ENCODE peak calls at places on chromosomes 6 and 20, in nine cellular contexts. R, J, X, O, I, A, F, W and T are unnamed samples. For H3K4me1 and H3K27me3, the result is how much of the 10 kb centered on the place peaks cover.

GRCh38 chr6:111238464-111239119 is 151.3 kb downstream of the SLC16A10 start:
- DNase-seq in O (no peak), F (no peak), R (no peak), W (no peak), J (no peak), I (no peak), A (no peak), X (peak), T (peak)

GRCh38 chr20:46199198-46199597 is 81.1 kb downstream of the CD40 start:
- DNase-seq in I (no peak), X (no peak), F (peak), J (no peak), O (no peak), R (no peak), A (no peak), W (no peak), T (no peak)

GRCh38 chr6:135322427-135323201 is 141.5 kb downstream of the MYB start:
- DNase-seq in W (no peak), F (no peak), A (no peak), R (no peak), I (no peak), O (no peak), X (no peak), J (no peak), T (no peak)

GRCh38 chr6:15800821-15801617 is 138.2 kb upstream of the DTNBP1 start:
- DNase-seq in O (no peak), R (no peak), I (no peak), X (peak), W (no peak), J (no peak), A (no peak), F (no peak), T (no peak)

GRCh38 chr6:163122365-163122764 is 292.2 kb upstream of the QKI start:
- DNase-seq in W (no peak), O (no peak), F (no peak), J (no peak), R (no peak), I (no peak), A (no peak), X (no peak), T (no peak)

GRCh38 chr6:89254569-89254968 is 37.4 kb upstream of the GABRR1 start:
- DNase-seq in R (no peak), I (no peak), W (no peak), O (no peak), J (no peak), X (peak), F (no peak), A (no peak), T (no peak)

GRCh38 chr20:56845546-56846081 is 216.5 kb downstream of the TFAP2C start:
- DNase-seq in I (no peak), O (no peak), X (no peak), A (no peak), R (no peak), W (no peak), F (no peak), J (no peak), T (no peak)

GRCh38 chr6:22320750-22321149 is 23.9 kb upstream of the PRL start:
- DNase-seq in O (no peak), A (no peak), W (no peak), F (no peak), J (no peak), I (no peak), R (no peak), X (peak), T (peak)

GRCh38 chr6:26322645-26323482 is 42.1 kb upstream of the BTN3A2 start:
- DNase-seq in J (peak), F (peak), O (no peak), X (peak), R (peak), A (peak), W (peak), I (no peak), T (peak)

GRCh38 chr6:49676671-49677281 is 36.6 kb downstream of the CRISP2 start:
- DNase-seq in A (no peak), O (no peak), J (no peak), W (no peak), X (peak), I (no peak), F (no peak), R (no peak), T (peak)

GRCh38 chr20:63191400-63191799 is 24.5 kb downstream of the YTHDF1 start:
- DNase-seq in O (no peak), R (no peak), F (no peak), X (no peak), J (peak), I (no peak), A (no peak), W (no peak), T (peak)

GRCh38 chr20:57883761-57884160 is 173.9 kb upstream of the PMEPA1 start:
- DNase-seq in I (no peak), F (no peak), R (no peak), O (no peak), W (no peak), A (no peak), X (no peak), J (no peak), T (no peak)

GRCh38 chr6:30938730-30939129 is 2.0 kb upstream of the MUCL3 start:
- DNase-seq in W (no peak), A (no peak), R (no peak), O (no peak), J (no peak), X (no peak), F (no peak), I (no peak), T (no peak)

GRCh38 chr20:63059684-63060056 is 52.9 kb upstream of the BHLHE23 start:
- DNase-seq in A (no peak), X (no peak), O (no peak), J (no peak), W (no peak), R (no peak), I (peak), F (no peak), T (no peak)

GRCh38 chr6:56745081-56745480 is 102.4 kb upstream of the DST start:
- DNase-seq in W (no peak), R (no peak), X (no peak), A (no peak), O (no peak), J (no peak), I (no peak), F (no peak), T (no peak)

GRCh38 chr6:56745971-56746370 is 103.3 kb upstream of the DST start:
- DNase-seq in J (no peak), O (no peak), R (no peak), X (no peak), I (no peak), F (no peak), A (no peak), W (no peak), T (no peak)

GRCh38 chr6:56744528-56744927 is 101.8 kb upstream of the DST start:
- DNase-seq in O (no peak), I (no peak), W (no peak), J (no peak), F (no peak), X (no peak), A (no peak), R (no peak), T (no peak)

GRCh38 chr6:56749632-56750151 is 107.0 kb upstream of the DST start:
- DNase-seq in W (no peak), O (no peak), I (no peak), A (no peak), X (peak), J (no peak), F (no peak), R (no peak), T (peak)

DNA sequence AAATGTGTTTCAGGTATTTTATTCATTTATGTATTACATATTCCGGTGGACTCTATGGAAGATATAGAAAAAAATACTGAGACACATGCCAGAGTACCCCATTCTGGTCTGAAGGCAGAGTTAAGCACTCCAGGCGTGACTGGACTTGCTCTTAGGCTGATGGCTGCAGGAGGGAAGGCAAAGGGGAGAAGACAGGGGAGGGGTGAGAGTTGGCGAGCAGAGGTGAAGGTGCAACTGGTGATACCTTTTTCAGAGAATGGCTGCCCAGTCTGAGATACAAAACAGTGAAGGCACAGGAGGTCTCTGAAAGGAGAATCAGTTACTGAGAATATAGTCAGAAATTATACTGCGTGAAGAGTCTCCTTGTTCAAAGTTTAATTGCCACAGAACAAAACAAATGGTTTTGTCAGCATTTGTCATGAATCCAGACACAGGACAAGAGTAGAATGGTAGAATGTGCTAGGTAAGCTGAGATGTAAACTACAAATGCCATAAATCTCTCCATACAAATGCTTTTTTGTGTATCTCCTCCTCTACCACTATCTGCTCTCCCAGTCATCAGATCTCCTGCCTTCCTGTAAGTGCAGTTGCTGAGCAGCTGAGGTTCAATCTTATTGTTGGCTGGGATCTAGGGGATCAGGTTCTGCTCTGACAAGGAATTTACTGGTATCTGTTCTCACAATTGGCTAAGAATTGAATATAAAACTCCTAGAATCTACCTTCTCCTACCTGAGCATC is 104.2 kb upstream of the DST start:
- DNase-seq in J (no peak), R (no peak), X (no peak), I (no peak), W (no peak), A (no peak), F (no peak), O (no peak), T (peak)
- H3K4me1 ChIP-seq in J (under half), R (under half), X (half or more), I (under half), W (under half), A (under half), F (under half), O (under half), T (under half)

DNA sequence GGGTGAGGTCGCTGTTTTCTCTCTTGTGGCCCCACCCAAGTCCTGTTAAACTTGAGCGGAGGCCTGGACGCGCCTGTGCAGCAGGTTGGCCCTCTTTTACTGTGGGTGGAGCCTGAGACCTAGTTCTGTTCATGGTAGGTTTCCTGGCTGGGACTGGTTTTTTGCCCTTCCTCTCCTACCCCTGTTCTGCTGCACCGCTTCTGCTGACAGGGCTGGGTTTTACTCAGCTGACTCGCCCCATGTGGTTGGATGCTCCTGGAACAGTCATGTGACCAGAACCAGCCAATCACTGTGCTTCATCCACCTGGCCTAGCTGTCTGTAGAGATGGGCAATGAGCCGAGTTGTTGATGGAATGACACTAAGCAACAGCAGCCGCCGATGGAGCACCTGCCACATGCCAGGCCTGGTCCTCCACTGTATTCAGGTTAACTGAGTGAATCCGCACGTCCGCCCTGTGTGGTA is 230.4 kb downstream of the CDH4 start:
- DNase-seq in J (no peak), X (no peak), I (no peak), F (no peak), R (no peak), O (no peak), W (no peak), A (no peak), T (no peak)
- H3K27me3 ChIP-seq in J (under half), X (under half), I (under half), F (under half), R (under half), O (under half), W (under half), A (under half), T (under half)

GRCh38 chr6:35831257-35832007 is 26.3 kb downstream of the LHFPL5 start:
- DNase-seq in F (no peak), W (no peak), I (no peak), A (no peak), O (no peak), R (no peak), J (no peak), X (no peak), T (no peak)
- H3K4me1 ChIP-seq in F (under half), W (under half), I (under half), A (under half), O (under half), R (under half), J (under half), X (under half), T (under half)

GRCh38 chr20:37643400-37643799 is 50.4 kb upstream of the CTNNBL1 start:
- DNase-seq in J (no peak), R (no peak), F (no peak), W (no peak), O (no peak), X (peak), I (no peak), A (no peak), T (no peak)
- H3K27me3 ChIP-seq in J (under half), R (under half), F (under half), W (under half), O (under half), X (half or more), I (under half), A (under half), T (under half)

GRCh38 chr20:36478137-36478905 is 63.0 kb upstream of the MYL9 start:
- DNase-seq in A (no peak), F (no peak), I (no peak), O (no peak), W (no peak), J (no peak), R (no peak), X (peak), T (no peak)

GRCh38 chr20:36481380-36482043 is 59.8 kb upstream of the MYL9 start:
- DNase-seq in F (no peak), O (no peak), A (no peak), R (no peak), X (peak), I (no peak), W (no peak), J (no peak), T (no peak)

GRCh38 chr20:36480456-36481048 is 60.8 kb upstream of the MYL9 start:
- DNase-seq in X (no peak), R (no peak), A (no peak), J (no peak), F (no peak), O (no peak), I (no peak), W (no peak), T (no peak)

GRCh38 chr20:36482044-36482473 is 59.3 kb upstream of the MYL9 start:
- DNase-seq in X (no peak), W (no peak), F (no peak), I (peak), J (no peak), R (no peak), O (peak), A (peak), T (no peak)

DNA sequence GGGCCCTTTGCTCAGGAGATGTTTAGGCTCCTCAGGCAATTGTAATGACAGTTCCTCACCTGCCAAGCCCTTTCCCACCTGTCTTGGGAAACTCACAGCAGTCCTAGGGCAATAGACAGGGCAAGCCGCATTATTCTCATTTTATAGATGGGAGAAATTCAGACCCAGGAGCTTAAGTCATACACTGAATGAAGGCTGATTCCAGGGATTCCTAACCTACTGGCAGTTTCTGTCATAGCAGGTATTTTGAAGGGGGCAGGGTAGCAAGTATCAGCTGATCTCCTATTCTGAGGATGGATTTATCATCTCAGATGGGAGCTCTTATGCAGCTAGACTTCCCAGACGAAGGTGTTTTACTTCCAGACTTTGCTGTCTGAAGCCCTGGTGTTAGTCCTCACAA is 61.4 kb upstream of the MYL9 start:
- DNase-seq in A (no peak), W (no peak), O (no peak), R (no peak), J (no peak), F (no peak), I (no peak), X (no peak), T (no peak)
- H3K4me1 ChIP-seq in A (half or more), W (under half), O (half or more), R (under half), J (under half), F (under half), I (half or more), X (half or more), T (under half)

DNA sequence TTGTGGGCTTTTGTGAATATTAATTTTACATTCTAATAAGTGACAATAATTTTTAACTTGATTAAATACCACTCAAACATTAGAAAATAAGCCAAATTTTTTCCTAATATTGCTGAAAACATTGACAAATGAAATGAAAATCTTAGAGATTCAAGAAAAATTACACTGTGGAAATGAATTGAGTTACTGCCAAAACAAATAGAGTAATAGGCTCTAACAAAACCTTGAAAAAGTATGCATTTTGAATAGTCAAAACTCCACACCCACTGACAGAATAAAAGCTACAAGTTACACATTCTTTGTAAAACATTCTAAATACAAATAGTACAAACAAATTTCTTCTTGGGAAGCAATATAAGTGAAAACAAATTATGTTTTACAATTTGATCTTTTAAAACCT is 5.9 kb downstream of the TBX18 start:
- DNase-seq in X (no peak), O (no peak), W (no peak), I (no peak), R (no peak), J (no peak), A (no peak), F (no peak), T (no peak)
- H3K27me3 ChIP-seq in X (under half), O (under half), W (under half), I (half or more), R (under half), J (under half), A (under half), F (under half), T (under half)

DNA sequence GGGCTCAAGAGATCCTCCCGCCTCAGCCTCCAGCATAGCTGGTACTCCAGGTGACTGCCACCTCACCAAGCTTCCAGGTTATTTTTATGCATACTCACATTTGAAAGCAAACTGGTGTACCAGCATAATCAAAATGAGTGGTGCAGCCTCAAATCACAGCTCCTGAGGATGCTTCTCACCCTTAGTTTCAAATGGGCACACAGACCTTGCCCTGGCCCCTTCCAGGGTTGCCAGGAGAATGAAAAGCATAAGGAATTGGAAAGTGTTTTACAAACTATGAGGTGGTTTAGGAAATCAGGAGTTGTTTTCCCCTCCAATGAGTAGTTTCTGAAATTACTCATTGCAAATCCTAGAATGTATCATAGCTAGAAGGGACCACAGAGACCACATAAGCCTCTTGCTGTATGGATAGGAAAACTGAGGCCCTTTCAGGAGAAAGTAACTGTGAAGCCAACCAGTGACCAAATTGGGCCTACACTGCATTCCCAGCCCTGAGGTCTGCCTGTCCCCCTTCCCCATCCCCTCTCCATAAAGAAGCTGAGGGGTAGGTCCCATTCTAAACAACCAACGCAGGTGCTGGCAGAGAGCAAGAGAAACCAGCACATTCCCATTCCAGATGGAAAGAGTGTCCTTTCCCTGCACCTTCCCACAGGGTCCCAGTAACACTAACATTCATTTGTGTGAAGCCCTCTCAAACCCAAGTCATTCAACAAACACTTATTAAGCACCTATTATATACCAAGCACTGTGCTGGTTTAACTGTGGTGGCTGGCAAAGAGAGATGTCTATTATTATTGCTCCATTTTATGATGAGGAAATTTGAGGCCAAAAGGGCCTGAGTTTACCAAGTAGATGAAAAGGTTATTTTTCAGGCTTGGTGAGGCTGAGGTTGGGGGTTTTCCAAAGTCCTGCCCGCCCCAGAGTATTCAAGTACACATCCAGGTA is 2.1 kb upstream of the E2F1 start:
- DNase-seq in A (no peak), O (no peak), R (no peak), X (no peak), J (no peak), I (no peak), W (no peak), F (no peak), T (peak)
- H3K4me1 ChIP-seq in A (under half), O (under half), R (under half), X (under half), J (under half), I (under half), W (under half), F (under half), T (under half)